ENCODE peak calls at places on chromosomes 11 and 22, in seven cellular contexts. P, Y, R, G, K, H and X are unnamed samples.

GRCh38 chr11:1521382-1522080 is 35.0 kb upstream of the MOB2 start:
- DNase-seq in P (no peak), Y (no peak), R (no peak), G (no peak), K (no peak), H (no peak), X (no peak)

GRCh38 chr22:43897751-43898261 is 6.0 kb upstream of the PNPLA5 start:
- DNase-seq in P (no peak), Y (no peak), R (peak), G (no peak), K (peak), H (peak), X (no peak)

GRCh38 chr11:68309621-68310185 is 2.7 kb upstream of the LRP5 start:
- DNase-seq in P (no peak), Y (no peak), R (no peak), G (no peak), K (no peak), H (no peak), X (no peak)

GRCh38 chr11:69880803-69881445 is 61.7 kb upstream of the FGF3 start:
- DNase-seq in P (no peak), Y (no peak), R (no peak), G (no peak), K (no peak), H (no peak), X (peak)

GRCh38 chr11:123080023-123080422 is 18.1 kb upstream of the HSPA8 start:
- DNase-seq in P (no peak), Y (no peak), R (no peak), G (no peak), K (no peak), H (no peak), X (no peak)

GRCh38 chr11:130763087-130763980 is 152.9 kb downstream of the SNX19 start:
- DNase-seq in P (no peak), Y (no peak), R (no peak), G (no peak), K (no peak), H (peak), X (no peak)

GRCh38 chr11:12066799-12067508 is 43.4 kb upstream of the MICAL2 start:
- DNase-seq in P (peak), Y (peak), R (no peak), G (peak), K (no peak), H (peak), X (no peak)

GRCh38 chr11:59708537-59708936 is 5.1 kb downstream of the OR10V1 start:
- DNase-seq in P (no peak), Y (no peak), R (no peak), G (no peak), K (no peak), H (peak), X (no peak)

GRCh38 chr11:66419825-66420224 is 1.0 kb upstream of the NPAS4 start:
- DNase-seq in P (no peak), Y (no peak), R (no peak), G (no peak), K (no peak), H (no peak), X (no peak)

GRCh38 chr11:103648670-103649400 is 387.6 kb upstream of the DDI1 start:
- DNase-seq in P (no peak), Y (no peak), R (peak), G (no peak), K (no peak), H (no peak), X (no peak)

GRCh38 chr11:69700278-69701140 is 3.3 kb downstream of the FGF19 start:
- DNase-seq in P (no peak), Y (peak), R (peak), G (peak), K (no peak), H (peak), X (peak)

GRCh38 chr11:95577716-95578460 is 211.7 kb downstream of the FAM76B start:
- DNase-seq in P (no peak), Y (no peak), R (peak), G (no peak), K (no peak), H (peak), X (no peak)

GRCh38 chr11:110311783-110312578 is 15.6 kb upstream of the RDX start:
- DNase-seq in P (no peak), Y (peak), R (peak), G (no peak), K (no peak), H (peak), X (no peak)

GRCh38 chr11:34647131-34647530 is 26.2 kb downstream of the EHF start:
- DNase-seq in P (no peak), Y (no peak), R (no peak), G (no peak), K (no peak), H (peak), X (no peak)

GRCh38 chr11:119316729-119317591 is at the start of gene MCAM:
- DNase-seq in P (peak), Y (peak), R (peak), G (no peak), K (no peak), H (no peak), X (peak)

GRCh38 chr22:30890689-30891442 is 77.7 kb downstream of the MORC2 start:
- DNase-seq in P (no peak), Y (peak), R (peak), G (peak), K (peak), H (peak), X (no peak)

GRCh38 chr11:95231881-95232605 is 1.0 kb upstream of the SESN3 start:
- DNase-seq in P (peak), Y (no peak), R (peak), G (peak), K (peak), H (no peak), X (peak)

GRCh38 chr22:41482319-41482935 is 13.5 kb downstream of the ACO2 start:
- DNase-seq in P (no peak), Y (no peak), R (peak), G (no peak), K (no peak), H (peak), X (no peak)

GRCh38 chr22:23256986-23257888 is 76.9 kb downstream of the BCR start:
- DNase-seq in P (peak), Y (no peak), R (no peak), G (peak), K (no peak), H (peak), X (peak)

GRCh38 chr22:17266261-17266971 is 47.2 kb upstream of the ADA2 start:
- DNase-seq in P (no peak), Y (no peak), R (peak), G (peak), K (no peak), H (peak), X (no peak)

GRCh38 chr22:31537019-31537535 is 40.7 kb downstream of the SFI1 start:
- DNase-seq in P (no peak), Y (no peak), R (peak), G (no peak), K (peak), H (peak), X (no peak)

GRCh38 chr11:7651700-7652099 is 21.6 kb downstream of the CYB5R2 start:
- DNase-seq in P (no peak), Y (no peak), R (no peak), G (no peak), K (no peak), H (no peak), X (no peak)

GRCh38 chr11:65817312-65817814 is 16.4 kb upstream of the SNX32 start:
- DNase-seq in P (no peak), Y (no peak), R (no peak), G (no peak), K (no peak), H (no peak), X (no peak)

GRCh38 chr22:38657248-38657909 is 941 bp downstream of the CBY1 start:
- DNase-seq in P (no peak), Y (peak), R (peak), G (peak), K (peak), H (no peak), X (no peak)

GRCh38 chr22:36606659-36607058 is 77.7 kb upstream of the EIF3D start:
- DNase-seq in P (no peak), Y (no peak), R (no peak), G (no peak), K (no peak), H (no peak), X (no peak)